ENCODE peak calls at places on chromosomes 7 and 10, in seven cellular contexts. R is HTR-8/SVneo; G is activated effector memory CD4-positive, alpha-beta T cell treated with anti-CD3 and anti-CD28 coated beads, Interleukin-2, amount 50 U/mL, for 16 hours; X is smooth muscle cell of the brain vasculature; B is sciatic nerve; I is NCI-H2081 treated with DMSO at 0.1 percent for 48 hours; N is lower lobe of right lung. J is an unnamed sample.

GRCh38 chr10:91694170-91694794 is 61.4 kb upstream of the PPP1R3C start:
- DNase-seq in R (peak), G (no peak), X (no peak), B (no peak), I (no peak), N (no peak), J (no peak)

GRCh38 chr10:74917481-74918077 is 91.2 kb downstream of the KAT6B start:
- DNase-seq in R (peak), G (no peak), X (no peak), B (no peak), I (no peak), N (no peak), J (no peak)

GRCh38 chr10:84818956-84819355 is 490.6 kb downstream of the CCSER2 start:
- DNase-seq in R (no peak), G (no peak), X (no peak), B (no peak), I (no peak), N (no peak), J (no peak)

GRCh38 chr7:18684899-18685298 is 189.3 kb downstream of the HDAC9 start:
- DNase-seq in R (no peak), G (no peak), X (no peak), B (no peak), I (no peak), N (no peak), J (no peak)

GRCh38 chr7:139118234-139118802 is 8.8 kb upstream of the ZC3HAV1 start:
- DNase-seq in R (no peak), G (peak), X (no peak), B (no peak), I (no peak), N (no peak), J (no peak)

GRCh38 chr10:95233377-95234034 is 39.5 kb downstream of the ACSM6 start:
- DNase-seq in R (no peak), G (no peak), X (no peak), B (no peak), I (no peak), N (no peak), J (no peak)

GRCh38 chr10:72274730-72275350 is 1.1 kb downstream of the DDIT4 start:
- DNase-seq in R (no peak), G (peak), X (no peak), B (peak), I (peak), N (peak), J (no peak)

GRCh38 chr7:151289891-151290290 is 41.4 kb upstream of the SMARCD3 start:
- DNase-seq in R (no peak), G (no peak), X (no peak), B (no peak), I (no peak), N (no peak), J (no peak)

GRCh38 chr10:366186-366585 is 230.9 kb downstream of the ZMYND11 start:
- DNase-seq in R (no peak), G (no peak), X (no peak), B (no peak), I (no peak), N (no peak), J (no peak)

GRCh38 chr7:131338990-131339389 is 11.3 kb downstream of the MKLN1 start:
- DNase-seq in R (no peak), G (no peak), X (no peak), B (no peak), I (no peak), N (no peak), J (peak)

GRCh38 chr10:5603091-5603847 is 63.1 kb downstream of the ASB13 start:
- DNase-seq in R (no peak), G (no peak), X (no peak), B (no peak), I (no peak), N (peak), J (no peak)

GRCh38 chr7:80699030-80699638 is 60.7 kb downstream of the CD36 start:
- DNase-seq in R (peak), G (no peak), X (no peak), B (no peak), I (peak), N (no peak), J (peak)

J was measured in foreskin melanocyte.